ENCODE peak calls at places on chromosomes 5 and 9, in six cellular contexts. One of them, this sample, is unnamed.

GRCh38 chr9:75378036-75378435 is 289.7 kb downstream of the OSTF1 start:
- DNase-seq in psoas muscle: peak; percentile 76
- DNase-seq in esophagus squamous epithelium: no peak
- DNase-seq in ovary: peak; percentile 17
- DNase-seq in IMR-90: no peak
- DNase-seq in gastrocnemius medialis: peak; percentile 77
- DNase-seq in this sample: no peak

GRCh38 chr5:75632321-75632720 is 21.1 kb downstream of the ANKDD1B start:
- DNase-seq in ovary: no peak
- DNase-seq in esophagus squamous epithelium: no peak
- DNase-seq in gastrocnemius medialis: no peak
- DNase-seq in IMR-90: no peak
- DNase-seq in psoas muscle: no peak
- DNase-seq in this sample: no peak

GRCh38 chr9:132099184-132099583 is 19.5 kb upstream of the MED27 start:
- DNase-seq in ovary: no peak
- DNase-seq in psoas muscle: no peak
- DNase-seq in gastrocnemius medialis: no peak
- DNase-seq in IMR-90: no peak
- DNase-seq in esophagus squamous epithelium: no peak
- DNase-seq in this sample: no peak

GRCh38 chr5:142396436-142396835 is 71.6 kb upstream of the SPRY4 start:
- DNase-seq in esophagus squamous epithelium: no peak
- DNase-seq in ovary: no peak
- DNase-seq in IMR-90: no peak
- DNase-seq in psoas muscle: no peak
- DNase-seq in gastrocnemius medialis: no peak
- DNase-seq in this sample: no peak

GRCh38 chr5:16565118-16565517 is 51.7 kb downstream of the RETREG1 start:
- DNase-seq in esophagus squamous epithelium: no peak
- DNase-seq in gastrocnemius medialis: no peak
- DNase-seq in psoas muscle: no peak
- DNase-seq in IMR-90: no peak
- DNase-seq in ovary: no peak
- DNase-seq in this sample: no peak

GRCh38 chr9:79812507-79813261 is 240.9 kb downstream of the TLE4 start:
- DNase-seq in gastrocnemius medialis: no peak
- DNase-seq in psoas muscle: no peak
- DNase-seq in IMR-90: no peak
- DNase-seq in esophagus squamous epithelium: no peak
- DNase-seq in ovary: no peak
- DNase-seq in this sample: no peak

GRCh38 chr5:141343953-141344463 is 379 bp downstream of the PCDHGA3 start:
- DNase-seq in IMR-90: no peak
- DNase-seq in gastrocnemius medialis: no peak
- DNase-seq in ovary: no peak
- DNase-seq in esophagus squamous epithelium: no peak
- DNase-seq in psoas muscle: no peak
- DNase-seq in this sample: no peak

GRCh38 chr9:86487222-86487841 is 133.1 kb upstream of the TUT7 start:
- DNase-seq in ovary: no peak
- DNase-seq in psoas muscle: no peak
- DNase-seq in gastrocnemius medialis: no peak
- DNase-seq in IMR-90: peak; percentile 76
- DNase-seq in esophagus squamous epithelium: no peak
- DNase-seq in this sample: no peak

GRCh38 chr9:14533867-14534650 is 159.2 kb downstream of the ZDHHC21 start:
- DNase-seq in IMR-90: no peak
- DNase-seq in gastrocnemius medialis: no peak
- DNase-seq in esophagus squamous epithelium: no peak
- DNase-seq in ovary: no peak
- DNase-seq in psoas muscle: no peak
- DNase-seq in this sample: no peak

DNA sequence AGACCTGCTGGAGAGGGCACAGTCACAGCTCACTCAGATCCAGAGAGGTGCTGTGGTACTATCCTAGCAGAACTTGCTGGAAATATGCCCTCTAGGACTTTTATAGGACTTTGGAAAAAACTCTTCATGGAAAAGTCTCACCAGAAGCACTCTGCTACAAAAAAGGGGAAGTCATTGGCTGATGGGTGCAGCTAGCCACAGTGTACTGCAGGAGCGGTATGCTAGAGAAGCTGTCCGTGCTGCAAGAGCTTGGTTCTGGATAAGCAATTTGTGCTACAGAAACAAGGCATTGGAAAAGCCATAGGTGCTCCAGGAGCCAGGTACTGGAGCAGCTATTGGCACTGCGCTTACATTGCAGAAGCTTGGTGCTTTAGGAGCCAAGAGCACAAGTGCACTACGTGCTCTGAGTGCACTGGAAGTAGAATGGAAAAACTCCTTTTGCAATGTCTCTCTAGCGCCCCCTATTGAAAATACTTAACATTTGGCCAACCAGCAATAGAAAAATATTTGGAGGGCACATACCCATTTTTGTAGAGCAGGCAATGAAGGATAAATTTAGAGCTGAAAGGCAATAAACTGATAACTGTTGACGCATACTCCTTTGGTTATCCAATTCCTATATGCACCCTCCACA is 83.4 kb downstream of the MEGF10 start:
- DNase-seq in esophagus squamous epithelium: no peak
- DNase-seq in IMR-90: no peak
- DNase-seq in gastrocnemius medialis: no peak
- DNase-seq in psoas muscle: no peak
- DNase-seq in ovary: no peak
- DNase-seq in this sample: no peak
- TF ChIP-seq CTCF in esophagus squamous epithelium: no peak
- TF ChIP-seq CTCF in IMR-90: no peak
- TF ChIP-seq CTCF in gastrocnemius medialis: no peak
- TF ChIP-seq CTCF in psoas muscle: peak; percentile 18
- TF ChIP-seq CTCF in ovary: no peak
- TF ChIP-seq CTCF in this sample: no peak

DNA sequence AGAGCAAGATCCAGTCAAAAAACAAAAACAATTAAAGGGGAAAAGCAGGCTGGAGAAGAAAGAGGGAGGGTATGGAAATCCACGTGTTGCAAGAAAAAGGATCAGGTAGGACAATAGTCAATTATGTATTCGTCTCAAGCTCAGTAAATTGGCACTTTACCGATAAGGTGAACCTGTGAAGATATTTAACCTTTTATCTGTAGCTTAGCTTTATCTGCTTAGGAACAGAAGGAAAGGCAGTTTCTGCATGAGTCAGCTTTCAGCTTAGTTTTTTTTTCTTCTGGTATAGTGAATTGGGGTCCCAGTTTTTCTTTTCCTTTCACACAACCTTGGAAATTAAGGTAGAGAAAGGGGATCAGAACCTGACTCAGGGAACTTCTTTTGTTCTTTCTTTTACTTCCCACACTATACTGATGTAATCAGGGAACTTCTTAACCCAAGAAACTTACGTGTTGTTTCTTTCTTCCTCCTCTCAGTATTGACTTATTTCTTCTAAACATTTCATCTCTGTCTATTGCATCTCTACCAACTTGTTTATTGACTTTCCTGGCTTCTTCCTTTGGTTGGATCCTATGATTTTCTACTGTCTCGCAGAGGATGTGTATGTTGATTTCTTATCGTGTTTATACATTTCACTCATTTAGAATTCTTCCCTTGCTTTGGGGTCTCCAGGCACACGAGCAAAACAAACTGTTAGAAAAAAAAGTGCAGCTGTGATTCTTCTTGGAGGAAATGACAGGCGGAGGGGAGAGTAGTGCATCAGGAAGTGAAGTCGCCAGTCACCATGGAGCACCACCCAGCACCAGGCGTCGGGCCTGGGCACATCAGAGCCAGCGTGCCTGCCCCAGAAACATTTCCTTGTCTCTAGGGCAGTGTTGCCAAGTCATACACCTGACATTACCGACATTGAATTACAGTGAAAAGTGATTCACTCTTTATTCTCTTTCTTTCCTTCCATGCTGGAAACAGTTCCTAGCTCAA is 123.0 kb upstream of the LHFPL2 start:
- DNase-seq in esophagus squamous epithelium: no peak
- DNase-seq in psoas muscle: no peak
- DNase-seq in IMR-90: peak; percentile 25
- DNase-seq in gastrocnemius medialis: no peak
- DNase-seq in ovary: no peak
- DNase-seq in this sample: no peak
- H3K27ac ChIP-seq in esophagus squamous epithelium: peak overlapping the region; percentile 48
- H3K27ac ChIP-seq in psoas muscle: no peak overlapping the region
- H3K27ac ChIP-seq in IMR-90: peak overlapping the region; percentile 86
- H3K27ac ChIP-seq in gastrocnemius medialis: no peak overlapping the region
- H3K27ac ChIP-seq in ovary: no peak overlapping the region
- H3K27ac ChIP-seq in this sample: no peak overlapping the region

DNA sequence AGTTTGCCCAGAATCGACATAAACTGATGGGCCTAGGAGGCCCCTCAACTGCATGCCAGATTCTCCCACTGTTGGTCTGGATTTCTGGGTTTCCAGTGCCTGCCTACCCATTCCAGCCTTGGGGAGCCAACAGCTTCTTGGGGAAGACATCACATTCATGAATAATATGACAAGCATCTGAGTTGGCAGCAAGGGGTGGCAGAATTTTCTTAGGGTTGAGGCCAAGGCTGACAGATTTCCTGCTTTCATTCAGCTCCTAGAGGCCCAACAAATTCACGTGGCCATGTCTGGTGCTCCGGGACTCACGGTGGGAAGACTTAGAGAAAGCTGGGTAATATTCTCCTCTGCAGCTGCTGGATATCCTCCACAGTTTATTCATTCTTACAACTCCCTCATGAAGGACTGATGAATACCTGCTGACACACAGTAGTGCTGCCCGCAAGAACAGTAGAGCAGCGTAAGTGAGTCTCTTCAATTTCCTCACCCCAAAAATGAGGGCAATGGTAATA is 305.0 kb upstream of the TNC start:
- DNase-seq in psoas muscle: no peak
- DNase-seq in IMR-90: no peak
- DNase-seq in gastrocnemius medialis: no peak
- DNase-seq in esophagus squamous epithelium: no peak
- DNase-seq in ovary: no peak
- DNase-seq in this sample: no peak
- H3K9me3 ChIP-seq in psoas muscle: peaks cover 9% of the 10 kb centered on the region
- H3K9me3 ChIP-seq in IMR-90: peaks cover 12% of the 10 kb centered on the region
- H3K9me3 ChIP-seq in gastrocnemius medialis: no peaks in the 10 kb centered on the region
- H3K9me3 ChIP-seq in esophagus squamous epithelium: no peaks in the 10 kb centered on the region
- H3K9me3 ChIP-seq in ovary: no peaks in the 10 kb centered on the region
- H3K9me3 ChIP-seq in this sample: peaks cover 12% of the 10 kb centered on the region

DNA sequence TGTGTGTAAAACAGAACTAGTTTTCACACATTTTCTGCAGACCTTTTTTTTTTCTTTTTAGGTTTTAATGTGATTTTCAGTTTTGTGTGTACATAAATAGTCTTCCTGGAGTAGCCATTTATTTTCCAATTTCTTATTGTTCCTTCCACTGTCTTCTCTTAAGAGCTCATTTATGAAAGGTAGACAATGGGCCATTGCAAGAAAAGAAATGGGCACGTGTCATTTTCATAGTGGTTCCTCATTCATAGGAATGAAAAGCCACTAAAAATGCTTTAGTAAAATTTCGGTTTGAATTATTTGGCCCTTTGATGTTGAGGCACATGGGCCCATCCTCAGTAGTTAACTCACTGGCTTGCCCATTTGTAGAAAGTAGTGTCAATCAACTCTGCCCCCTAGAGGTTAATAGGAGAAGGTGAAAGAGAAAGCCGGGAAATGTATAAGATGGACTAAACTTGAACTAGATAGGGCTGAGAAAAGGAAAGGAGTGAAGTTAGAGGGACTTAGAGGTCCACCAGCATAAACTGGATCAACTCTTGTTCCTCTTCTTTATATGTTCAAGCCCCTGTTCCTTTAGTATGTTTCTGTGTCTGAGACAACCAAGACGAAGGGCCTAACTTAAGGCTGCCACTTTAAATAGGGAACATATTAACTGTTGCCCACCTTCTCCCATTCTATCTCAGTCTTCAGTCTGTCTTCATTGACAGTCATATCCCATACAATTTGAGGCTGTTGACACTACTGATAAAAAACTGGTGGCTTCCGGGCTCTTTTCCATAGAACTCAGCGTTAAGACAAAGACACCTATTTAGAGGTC is 72.6 kb downstream of the SMARCA2 start:
- DNase-seq in gastrocnemius medialis: no peak
- DNase-seq in psoas muscle: no peak
- DNase-seq in esophagus squamous epithelium: no peak
- DNase-seq in ovary: no peak
- DNase-seq in IMR-90: peak; percentile 52
- DNase-seq in this sample: no peak
- TF ChIP-seq CTCF in gastrocnemius medialis: peak; percentile 37
- TF ChIP-seq CTCF in psoas muscle: peak; percentile 51
- TF ChIP-seq CTCF in esophagus squamous epithelium: peak; percentile 39
- TF ChIP-seq CTCF in ovary: no peak
- TF ChIP-seq CTCF in IMR-90: peak; percentile 63
- TF ChIP-seq CTCF in this sample: peak; percentile 93

GRCh38 chr5:150781706-150782614 is 3.4 kb downstream of the SMIM3 start:
- DNase-seq in IMR-90: peak; percentile 96
- DNase-seq in ovary: no peak
- DNase-seq in esophagus squamous epithelium: no peak
- DNase-seq in psoas muscle: peak; percentile 79
- DNase-seq in gastrocnemius medialis: peak; percentile 77
- DNase-seq in this sample: no peak

GRCh38 chr5:150785950-150786349 is 7.4 kb downstream of the SMIM3 start:
- DNase-seq in ovary: no peak
- DNase-seq in gastrocnemius medialis: no peak
- DNase-seq in esophagus squamous epithelium: no peak
- DNase-seq in psoas muscle: no peak
- DNase-seq in IMR-90: no peak
- DNase-seq in this sample: no peak

GRCh38 chr5:150780816-150781221 is 2.3 kb downstream of the SMIM3 start:
- DNase-seq in IMR-90: peak; percentile 64
- DNase-seq in gastrocnemius medialis: no peak
- DNase-seq in esophagus squamous epithelium: no peak
- DNase-seq in psoas muscle: no peak
- DNase-seq in ovary: no peak
- DNase-seq in this sample: no peak

GRCh38 chr5:150782850-150783249 is 4.3 kb downstream of the SMIM3 start:
- DNase-seq in ovary: no peak
- DNase-seq in esophagus squamous epithelium: no peak
- DNase-seq in psoas muscle: no peak
- DNase-seq in IMR-90: no peak
- DNase-seq in gastrocnemius medialis: no peak
- DNase-seq in this sample: no peak

GRCh38 chr5:150783422-150783928 is 4.9 kb downstream of the SMIM3 start:
- DNase-seq in ovary: peak; percentile 63
- DNase-seq in psoas muscle: peak; percentile 39
- DNase-seq in IMR-90: peak; percentile 89
- DNase-seq in esophagus squamous epithelium: no peak
- DNase-seq in gastrocnemius medialis: peak; percentile 52
- DNase-seq in this sample: peak; percentile 53
- H3K27ac ChIP-seq in ovary: peak overlapping the region; percentile 66
- H3K27ac ChIP-seq in psoas muscle: peak overlapping the region; percentile 79
- H3K27ac ChIP-seq in IMR-90: peak overlapping the region; percentile 82
- H3K27ac ChIP-seq in esophagus squamous epithelium: peak overlapping the region; percentile 95
- H3K27ac ChIP-seq in gastrocnemius medialis: peak overlapping the region; percentile 87
- H3K27ac ChIP-seq in this sample: peak overlapping the region; percentile 58

GRCh38 chr9:8338249-8338721 is 538.7 kb upstream of the DMAC1 start:
- DNase-seq in psoas muscle: no peak
- DNase-seq in ovary: no peak
- DNase-seq in IMR-90: peak; percentile 7
- DNase-seq in gastrocnemius medialis: no peak
- DNase-seq in esophagus squamous epithelium: no peak
- DNase-seq in this sample: no peak
- H3K9me3 ChIP-seq in psoas muscle: no peaks in the 10 kb centered on the region
- H3K9me3 ChIP-seq in ovary: no peaks in the 10 kb centered on the region
- H3K9me3 ChIP-seq in IMR-90: peaks cover 3% of the 10 kb centered on the region
- H3K9me3 ChIP-seq in gastrocnemius medialis: no peaks in the 10 kb centered on the region
- H3K9me3 ChIP-seq in esophagus squamous epithelium: no peaks in the 10 kb centered on the region
- H3K9me3 ChIP-seq in this sample: no peaks in the 10 kb centered on the region

GRCh38 chr9:121529237-121529987 is 29.8 kb upstream of the GGTA1 start:
- DNase-seq in esophagus squamous epithelium: peak; percentile 51
- DNase-seq in ovary: peak; percentile 93
- DNase-seq in gastrocnemius medialis: peak; percentile 86
- DNase-seq in IMR-90: peak; percentile 99
- DNase-seq in psoas muscle: peak; percentile 95
- DNase-seq in this sample: no peak
- TF ChIP-seq CTCF in esophagus squamous epithelium: no peak
- TF ChIP-seq CTCF in ovary: no peak
- TF ChIP-seq CTCF in gastrocnemius medialis: no peak
- TF ChIP-seq CTCF in IMR-90: no peak
- TF ChIP-seq CTCF in psoas muscle: no peak
- TF ChIP-seq CTCF in this sample: no peak

This sample was measured in CD4-positive, alpha-beta T cell.